ENCODE peak calls at places on chromosomes 5 and 9, in four cellular contexts. E is neural progenitor cell, T is mesendoderm, K is left ventricle myocardium inferior. L is an unnamed sample.

GRCh38 chr5:93311825-93312224 is 269.2 kb downstream of the NR2F1-AS1 start:
- DNase-seq in K (no peak), E (no peak), T (no peak), L (no peak)

GRCh38 chr5:114335391-114335790 is 26.5 kb upstream of the KCNN2 start:
- DNase-seq in E (no peak), T (no peak), K (no peak), L (no peak)

GRCh38 chr9:129175515-129175824 is 2.6 kb downstream of the IER5L start:
- DNase-seq in T (no peak), K (no peak), E (no peak), L (no peak)

GRCh38 chr9:76371901-76372300 is 22.3 kb downstream of the RFK start:
- DNase-seq in T (peak; percentile 33), K (no peak), E (no peak), L (no peak)

GRCh38 chr5:80516826-80517225 is 28.9 kb downstream of the FAM151B start:
- DNase-seq in K (no peak), T (no peak), E (no peak), L (no peak)

GRCh38 chr5:135883441-135883840 is 12.2 kb downstream of the IL9 start:
- DNase-seq in K (no peak), T (peak; percentile 31), E (no peak), L (no peak)

GRCh38 chr9:8856686-8857329 is 1057.2 kb upstream of the DMAC1 start:
- DNase-seq in E (peak; percentile 67), T (peak; percentile 76), K (no peak), L (peak; percentile 49)

GRCh38 chr9:21830589-21830988 is 28.2 kb downstream of the MTAP start:
- DNase-seq in T (no peak), E (no peak), K (no peak), L (no peak)

GRCh38 chr9:100186356-100186755 is 87.3 kb downstream of the INVS start:
- DNase-seq in E (no peak), T (no peak), K (no peak), L (no peak)

GRCh38 chr5:163993126-163993525 is 487.7 kb downstream of the MAT2B start:
- DNase-seq in T (no peak), K (no peak), E (no peak), L (no peak)

GRCh38 chr9:122200960-122201635 is 27.7 kb downstream of the LHX6 start:
- DNase-seq in T (no peak), K (no peak), E (no peak), L (no peak)

GRCh38 chr5:34716986-34717385 is 60.9 kb downstream of the RAI14 start:
- DNase-seq in E (no peak), K (no peak), T (no peak), L (no peak)

GRCh38 chr5:96973561-96974401 is 37.9 kb downstream of the LNPEP start:
- DNase-seq in E (no peak), T (no peak), K (no peak), L (no peak)
- H3K4me1 ChIP-seq in E (no peaks in the 10 kb centered on the region), T (no peaks in the 10 kb centered on the region), K (peaks cover 83% of the 10 kb centered on the region), L (peaks cover 6% of the 10 kb centered on the region)

GRCh38 chr9:134638503-134639090 is 3.0 kb upstream of the COL5A1 start:
- DNase-seq in E (no peak), T (no peak), K (no peak), L (no peak)

GRCh38 chr9:134639994-134640393 is 1.6 kb upstream of the COL5A1 start:
- DNase-seq in E (no peak), K (no peak), T (no peak), L (no peak)

GRCh38 chr9:134636142-134636507 is 5.5 kb upstream of the COL5A1 start:
- DNase-seq in E (no peak), T (no peak), K (peak; percentile 8), L (no peak)

GRCh38 chr9:134637241-134637640 is 4.4 kb upstream of the COL5A1 start:
- DNase-seq in T (no peak), K (peak; percentile 11), E (no peak), L (no peak)

GRCh38 chr9:134637696-134638502 is 3.7 kb upstream of the COL5A1 start:
- DNase-seq in K (no peak), E (no peak), T (no peak), L (no peak)
- H3K4me1 ChIP-seq in K (peaks cover 23% of the 10 kb centered on the region), E (peaks cover 8% of the 10 kb centered on the region), T (peaks cover 16% of the 10 kb centered on the region), L (no peaks in the 10 kb centered on the region)

GRCh38 chr9:124212381-124213050 is 45.2 kb upstream of the NEK6 start:
- DNase-seq in K (no peak), T (no peak), E (no peak), L (no peak)
- H3K4me1 ChIP-seq in K (peaks cover 34% of the 10 kb centered on the region), T (no peaks in the 10 kb centered on the region), E (peaks cover 7% of the 10 kb centered on the region), L (no peaks in the 10 kb centered on the region)

GRCh38 chr5:75336625-75337336 is at the start of gene HMGCR:
- DNase-seq in K (peak; percentile 99), T (peak; percentile 100), E (peak; percentile 99), L (peak; percentile 99)

GRCh38 chr5:75330404-75330803 is 6.6 kb upstream of the HMGCR start:
- DNase-seq in E (no peak), T (peak; percentile 72), K (no peak), L (no peak)

GRCh38 chr5:75335486-75335885 is 1.5 kb upstream of the HMGCR start:
- DNase-seq in T (no peak), K (no peak), E (no peak), L (no peak)

GRCh38 chr5:75335952-75336624 is 932 bp upstream of the HMGCR start:
- DNase-seq in T (peak; percentile 86), K (no peak), E (no peak), L (peak; percentile 68)

GRCh38 chr5:75331095-75332090 is 5.6 kb upstream of the HMGCR start:
- DNase-seq in K (no peak), E (no peak), T (no peak), L (no peak)
- H3K4me1 ChIP-seq in K (peaks cover 5% of the 10 kb centered on the region), E (peaks cover 7% of the 10 kb centered on the region), T (no peaks in the 10 kb centered on the region), L (peaks cover 14% of the 10 kb centered on the region)

DNA sequence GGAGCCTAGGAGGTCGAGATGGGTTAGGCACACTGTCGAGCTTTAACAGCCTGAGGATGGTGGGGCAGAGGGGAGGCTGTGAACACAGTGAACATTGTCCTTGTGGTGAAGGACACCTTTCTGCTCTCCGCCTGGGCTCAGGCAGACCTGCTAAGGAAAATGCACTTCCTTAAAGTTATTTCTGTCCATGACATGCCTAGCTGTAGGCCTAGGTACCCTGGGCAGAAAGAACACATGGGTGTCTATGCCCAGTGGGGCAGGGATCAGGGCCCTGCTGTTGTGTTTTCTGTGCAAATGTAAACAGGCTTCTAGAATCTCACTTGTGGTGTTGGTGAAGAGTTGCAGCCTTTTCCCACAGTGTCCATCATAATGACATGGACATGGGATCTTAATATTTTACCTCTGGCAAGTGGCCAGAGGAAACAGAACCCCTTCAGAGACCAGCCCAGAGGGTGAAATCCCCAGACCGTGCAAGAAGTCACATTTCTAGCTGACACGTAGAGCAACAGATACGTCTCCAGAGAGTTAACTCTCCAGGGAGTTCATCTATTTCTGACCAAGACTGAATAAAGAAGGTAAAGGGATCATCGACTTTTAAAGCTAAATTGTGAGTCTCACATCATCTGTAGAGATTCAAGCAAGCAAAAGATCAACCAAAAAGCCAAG is 79.2 kb downstream of the C9orf152 start:
- DNase-seq in E (no peak), K (no peak), T (no peak), L (no peak)
- H3K4me1 ChIP-seq in E (peaks cover 62% of the 10 kb centered on the region), K (peaks cover 99% of the 10 kb centered on the region), T (peaks cover 16% of the 10 kb centered on the region), L (no peaks in the 10 kb centered on the region)

L was measured in HAP-1.